ENCODE peak calls at places on chromosomes 12 and 14, in six cellular contexts. B is progenitor cell of endocrine pancreas, K is heart left ventricle, H is cardiac muscle cell, J is hepatic stellate cell, I is DMS 273 treated with DMSO at 0.1 percent for 48 hours. C is an unnamed sample.

GRCh38 chr14:96634481-96634880 is 132.3 kb downstream of the PAPOLA start:
- DNase-seq in B (no peak), K (no peak), H (no peak), J (no peak), I (no peak), C (no peak)

GRCh38 chr12:113818833-113819232 is 147.3 kb downstream of the RBM19 start:
- DNase-seq in B (peak; percentile 16), K (no peak), H (peak; percentile 46), J (no peak), I (peak; percentile 11), C (no peak)

GRCh38 chr14:76348898-76349297 is 27.0 kb upstream of the ESRRB start:
- DNase-seq in B (no peak), K (peak; percentile 56), H (no peak), J (peak; percentile 11), I (no peak), C (peak; percentile 25)

GRCh38 chr14:102538598-102539543 is 29.3 kb upstream of the ANKRD9 start:
- DNase-seq in B (no peak), K (no peak), H (no peak), J (no peak), I (no peak), C (no peak)

GRCh38 chr12:130253866-130254265 is 83.8 kb upstream of the PIWIL1 start:
- DNase-seq in B (no peak), K (no peak), H (no peak), J (no peak), I (no peak), C (no peak)

GRCh38 chr14:95061317-95062093 is 95.8 kb downstream of the DICER1 start:
- DNase-seq in B (no peak), K (no peak), H (no peak), J (no peak), I (no peak), C (no peak)

GRCh38 chr12:58765653-58766554 is 154.4 kb downstream of the LRIG3 start:
- DNase-seq in B (no peak), K (no peak), H (no peak), J (no peak), I (no peak), C (no peak)

GRCh38 chr12:15693233-15693911 is 95.8 kb downstream of the EPS8 start:
- DNase-seq in B (no peak), K (no peak), H (no peak), J (no peak), I (no peak), C (no peak)

GRCh38 chr14:93395227-93395626 is 35.5 kb upstream of the UNC79 start:
- DNase-seq in B (no peak), K (no peak), H (no peak), J (no peak), I (no peak), C (no peak)

GRCh38 chr12:52903855-52904508 is 894 bp downstream of the KRT8 start:
- DNase-seq in B (peak; percentile 76), K (peak; percentile 46), H (peak; percentile 78), J (no peak), I (no peak), C (no peak)

GRCh38 chr14:75229923-75230792 is 48.5 kb upstream of the FOS start:
- DNase-seq in B (no peak), K (peak; percentile 39), H (no peak), J (no peak), I (no peak), C (no peak)

GRCh38 chr14:63542231-63542999 is 762 bp downstream of the PPP2R5E start:
- DNase-seq in B (peak; percentile 19), K (no peak), H (peak; percentile 46), J (peak; percentile 27), I (no peak), C (no peak)

GRCh38 chr14:69312608-69313007 is 52.6 kb downstream of the GALNT16 start:
- DNase-seq in B (no peak), K (peak; percentile 15), H (no peak), J (no peak), I (no peak), C (no peak)

GRCh38 chr14:52325126-52325525 is 11.0 kb downstream of the PTGER2 start:
- DNase-seq in B (no peak), K (no peak), H (no peak), J (no peak), I (no peak), C (peak; percentile 24)

GRCh38 chr12:132189378-132190011 is 45.2 kb downstream of the NOC4L start:
- DNase-seq in B (peak; percentile 62), K (peak; percentile 89), H (peak; percentile 94), J (peak; percentile 96), I (peak; percentile 53), C (peak; percentile 64)

GRCh38 chr14:76546426-76547221 is 170.7 kb downstream of the ESRRB start:
- DNase-seq in B (peak; percentile 18), K (no peak), H (peak; percentile 67), J (no peak), I (peak; percentile 42), C (no peak)

C was measured in amniotic stem cell.